ENCODE peak calls at places on chromosome 13, in six cellular contexts. V, L, K, T, Y and P are unnamed samples.
A peak's percentile ranks its signal among the peaks of the same experiment; 100 is the strongest.

GRCh38 chr13:44578064-44578394 is 1.9 kb upstream of the TSC22D1 start:
- DNase-seq in V (peak; percentile 33), L (no peak), K (no peak), T (peak; percentile 17), Y (no peak), P (no peak)

GRCh38 chr13:24700539-24700938 is 20.3 kb downstream of the ATP12A start:
- DNase-seq in V (no peak), L (no peak), K (no peak), T (no peak), Y (no peak), P (no peak)

GRCh38 chr13:110716235-110716505 is 2.7 kb downstream of the ING1 start:
- DNase-seq in V (peak; percentile 51), L (peak; percentile 19), K (no peak), T (no peak), Y (peak; percentile 37), P (no peak)

GRCh38 chr13:34139660-34140059 is 321.7 kb downstream of the RFC3 start:
- DNase-seq in V (no peak), L (no peak), K (no peak), T (no peak), Y (no peak), P (no peak)

GRCh38 chr13:93080587-93080986 is 146.0 kb upstream of the GPC6 start:
- DNase-seq in V (no peak), L (peak; percentile 66), K (no peak), T (peak; percentile 33), Y (no peak), P (no peak)

GRCh38 chr13:40445557-40445990 is 220.9 kb downstream of the FOXO1 start:
- DNase-seq in V (peak; percentile 34), L (peak; percentile 97), K (peak; percentile 55), T (peak; percentile 99), Y (peak; percentile 56), P (no peak)

GRCh38 chr13:23671902-23672301 is 101.7 kb downstream of the TNFRSF19 start:
- DNase-seq in V (no peak), L (peak; percentile 35), K (no peak), T (peak; percentile 96), Y (no peak), P (no peak)

GRCh38 chr13:33032037-33032625 is 15.9 kb downstream of the KL start:
- DNase-seq in V (no peak), L (no peak), K (no peak), T (no peak), Y (no peak), P (no peak)

GRCh38 chr13:50422181-50423148 is 407.2 kb downstream of the KCNRG start:
- DNase-seq in V (no peak), L (no peak), K (no peak), T (no peak), Y (no peak), P (no peak)

DNA sequence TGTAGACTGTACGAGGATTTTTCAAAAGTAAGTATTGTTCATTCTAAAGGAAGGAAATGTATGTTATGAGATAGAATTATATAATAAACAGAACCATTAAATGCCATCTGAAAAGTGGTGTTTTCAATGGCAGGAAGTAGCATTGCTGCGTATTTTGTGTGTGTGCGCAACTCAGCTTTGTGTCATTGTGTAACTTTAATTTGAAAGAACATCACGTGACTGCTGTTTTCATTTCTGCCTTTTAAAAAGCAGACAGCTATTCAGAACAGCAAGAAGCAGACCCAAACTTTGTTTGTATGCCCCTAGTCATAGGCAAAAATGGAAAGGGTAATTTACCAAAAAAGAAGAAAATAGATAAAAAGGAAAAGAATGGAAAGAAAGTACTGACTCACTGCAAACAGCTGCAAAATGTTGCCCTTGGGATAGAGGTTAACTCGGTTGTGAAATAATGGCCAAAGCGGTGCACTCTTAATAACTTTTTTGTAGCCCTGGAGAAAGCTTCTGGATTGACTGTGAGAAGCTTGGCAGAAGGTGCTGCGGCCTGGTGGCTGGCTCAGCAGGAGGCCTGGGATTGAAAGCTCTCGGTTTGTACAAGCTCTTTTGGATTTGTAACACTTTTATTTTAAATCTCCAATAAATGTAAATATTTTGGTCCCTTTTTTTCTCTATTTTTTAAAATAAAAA is 97.3 kb downstream of the GGACT start:
- DNase-seq in V (no peak), L (peak; percentile 89), K (no peak), T (no peak), Y (peak; percentile 30), P (no peak)
- TF ChIP-seq CTCF in V (no peak), L (peak; percentile 40), K (no peak), T (no peak), Y (no peak), P (no peak)

GRCh38 chr13:29563941-29564340 is 31.5 kb downstream of the SLC7A1 start:
- DNase-seq in V (no peak), L (no peak), K (no peak), T (no peak), Y (no peak), P (no peak)

GRCh38 chr13:29564828-29565227 is 30.7 kb downstream of the SLC7A1 start:
- DNase-seq in V (no peak), L (no peak), K (no peak), T (no peak), Y (no peak), P (no peak)

GRCh38 chr13:29566206-29566605 is 29.3 kb downstream of the SLC7A1 start:
- DNase-seq in V (no peak), L (no peak), K (no peak), T (no peak), Y (no peak), P (no peak)

GRCh38 chr13:29562762-29563161 is 32.7 kb downstream of the SLC7A1 start:
- DNase-seq in V (no peak), L (no peak), K (no peak), T (no peak), Y (no peak), P (no peak)

DNA sequence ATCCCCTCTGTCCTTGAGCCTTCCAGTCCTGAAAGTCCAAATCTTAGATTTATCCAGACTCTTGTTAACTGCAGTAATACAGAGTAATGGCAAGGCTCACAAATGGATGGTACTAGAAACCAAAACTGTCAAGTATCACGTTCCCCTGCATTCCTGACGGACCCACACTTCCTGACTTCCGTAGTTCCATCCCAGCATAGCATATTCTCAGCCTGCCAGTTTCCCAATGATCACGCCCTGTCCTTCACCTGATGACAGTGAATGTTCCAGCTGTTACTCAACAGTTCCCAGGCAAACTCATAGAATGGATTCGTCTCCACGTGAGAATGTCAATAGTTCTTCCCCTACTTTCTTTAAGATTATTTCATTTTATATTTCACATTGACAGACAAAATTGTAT is 33.6 kb downstream of the SLC7A1 start:
- DNase-seq in V (no peak), L (peak; percentile 30), K (no peak), T (peak; percentile 54), Y (no peak), P (no peak)
- TF ChIP-seq CTCF in V (no peak), L (no peak), K (no peak), T (no peak), Y (no peak), P (no peak)

GRCh38 chr13:28658539-28658795 is 463 bp upstream of the POMP start:
- DNase-seq in V (no peak), L (no peak), K (no peak), T (no peak), Y (no peak), P (no peak)

GRCh38 chr13:28655566-28655965 is 3.4 kb upstream of the POMP start:
- DNase-seq in V (no peak), L (peak; percentile 60), K (no peak), T (peak; percentile 61), Y (no peak), P (no peak)

GRCh38 chr13:28659611-28659970 is 661 bp downstream of the POMP start:
- DNase-seq in V (no peak), L (peak; percentile 74), K (no peak), T (peak; percentile 59), Y (no peak), P (no peak)

GRCh38 chr13:28658796-28659610 is at the start of gene POMP:
- DNase-seq in V (peak; percentile 93), L (peak; percentile 98), K (peak; percentile 43), T (peak; percentile 77), Y (peak; percentile 96), P (peak; percentile 73)

DNA sequence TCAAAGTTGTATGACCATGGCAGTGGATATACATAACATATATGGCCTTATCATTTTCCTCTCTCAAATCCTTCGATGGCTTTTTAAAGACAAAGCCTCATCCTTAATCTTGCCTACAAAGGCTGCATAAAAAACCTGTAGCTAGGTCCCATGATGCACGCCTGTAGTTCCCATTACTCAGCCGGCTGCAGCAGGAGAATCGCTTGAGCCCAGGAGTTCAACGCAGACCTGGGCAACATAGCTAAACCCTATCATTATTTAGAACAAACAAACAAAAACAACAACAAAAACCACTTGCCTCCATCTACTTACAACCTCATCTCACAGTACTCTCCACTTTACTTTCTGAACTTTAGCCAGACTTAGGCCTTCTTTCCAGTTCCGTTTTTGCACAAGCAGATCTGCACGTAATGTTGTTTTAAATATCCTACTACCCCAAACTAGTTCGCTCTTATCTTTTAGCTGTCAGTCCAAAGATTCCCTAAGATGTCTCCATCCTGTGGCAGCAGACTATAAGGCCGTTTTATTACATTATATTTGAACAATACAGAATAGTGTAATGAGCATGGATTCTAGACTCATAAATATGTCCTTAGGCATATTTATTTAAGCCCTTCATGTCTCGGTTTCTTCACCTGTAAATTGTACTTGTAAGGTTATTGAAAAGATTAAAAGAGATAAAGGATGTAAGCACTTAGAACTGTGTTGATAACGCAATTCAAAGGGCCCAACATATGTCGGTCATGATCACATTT is 969 bp upstream of the POMP start:
- DNase-seq in V (no peak), L (peak; percentile 53), K (no peak), T (peak; percentile 19), Y (no peak), P (no peak)
- TF ChIP-seq CTCF in V (no peak), L (peak; percentile 19), K (no peak), T (no peak), Y (peak; percentile 22), P (no peak)

GRCh38 chr13:112840472-112841302 is 128.3 kb upstream of the MCF2L start:
- DNase-seq in V (peak; percentile 4), L (no peak), K (no peak), T (no peak), Y (no peak), P (no peak)

GRCh38 chr13:112837371-112838037 is 131.5 kb upstream of the MCF2L start:
- DNase-seq in V (no peak), L (peak; percentile 21), K (no peak), T (no peak), Y (no peak), P (no peak)

GRCh38 chr13:112836940-112837339 is 132.1 kb upstream of the MCF2L start:
- DNase-seq in V (no peak), L (no peak), K (no peak), T (no peak), Y (no peak), P (no peak)

GRCh38 chr13:112838038-112838965 is 130.7 kb upstream of the MCF2L start:
- DNase-seq in V (no peak), L (no peak), K (no peak), T (no peak), Y (no peak), P (no peak)

GRCh38 chr13:112839347-112840105 is 129.5 kb upstream of the MCF2L start:
- DNase-seq in V (no peak), L (peak; percentile 52), K (no peak), T (no peak), Y (no peak), P (no peak)
- TF ChIP-seq CTCF in V (no peak), L (no peak), K (no peak), T (no peak), Y (no peak), P (no peak)

GRCh38 chr13:48647625-48648024 is 6.1 kb upstream of the CYSLTR2 start:
- DNase-seq in V (no peak), L (no peak), K (no peak), T (no peak), Y (no peak), P (no peak)
- TF ChIP-seq CTCF in V (no peak), L (no peak), K (no peak), T (no peak), Y (no peak), P (no peak)